ENCODE peak calls at places on chromosomes 3 and 15, in eight cellular contexts. M, N, D, L, I, C, Y and A are unnamed samples.

GRCh38 chr15:57060799-57061198 is 142.4 kb downstream of the TCF12 start:
- DNase-seq in I (peak), M (peak), C (no peak), D (no peak), Y (peak), N (no peak), L (peak), A (peak)

GRCh38 chr3:129310111-129310601 is 31.5 kb downstream of the HMCES start:
- DNase-seq in L (no peak), D (no peak), Y (peak), M (no peak), I (no peak), C (no peak), N (no peak), A (no peak)

GRCh38 chr15:59011262-59011947 is 23.9 kb downstream of the RNF111 start:
- DNase-seq in C (no peak), Y (no peak), N (no peak), D (no peak), M (no peak), I (no peak), L (no peak), A (no peak)

GRCh38 chr3:189103208-189103607 is 68.6 kb upstream of the TPRG1 start:
- DNase-seq in Y (peak), C (no peak), I (no peak), D (no peak), M (no peak), N (no peak), L (no peak), A (no peak)

GRCh38 chr15:42084465-42085235 is 9.7 kb downstream of the PLA2G4D start:
- DNase-seq in I (peak), Y (peak), M (peak), D (peak), C (peak), N (no peak), L (peak), A (peak)

GRCh38 chr3:107441617-107442016 is 64.4 kb downstream of the CCDC54 start:
- DNase-seq in Y (no peak), L (no peak), N (no peak), C (no peak), I (peak), D (no peak), M (no peak), A (peak)

GRCh38 chr15:90079619-90080559 is 22.4 kb downstream of the IDH2 start:
- DNase-seq in L (no peak), C (no peak), N (no peak), Y (no peak), D (no peak), I (no peak), M (no peak), A (no peak)

GRCh38 chr3:177777699-177778098 is 580.4 kb upstream of the TBL1XR1 start:
- DNase-seq in I (peak), L (peak), N (no peak), Y (peak), D (no peak), C (peak), M (peak), A (peak)

GRCh38 chr3:94593531-94594150 is 530.8 kb downstream of the NSUN3 start:
- DNase-seq in N (no peak), D (no peak), M (no peak), Y (no peak), C (no peak), I (no peak), L (no peak), A (no peak)

GRCh38 chr15:70152070-70152480 is 54.4 kb upstream of the TLE3 start:
- DNase-seq in C (no peak), M (no peak), D (no peak), L (no peak), Y (peak), N (no peak), I (peak), A (peak)

GRCh38 chr15:51163843-51164242 is 69.1 kb upstream of the TNFAIP8L3 start:
- DNase-seq in N (no peak), L (no peak), D (no peak), M (no peak), C (no peak), I (no peak), Y (no peak), A (no peak)

GRCh38 chr3:42191443-42191747 is 74.6 kb downstream of the CCK start:
- DNase-seq in Y (no peak), N (no peak), M (no peak), L (no peak), I (no peak), D (peak), C (no peak), A (no peak)
- TF ChIP-seq CTCF in Y (no peak), N (no peak), M (peak), L (no peak), I (no peak), D (peak), C (no peak), A (no peak)

GRCh38 chr15:99511529-99511864 is 54.3 kb upstream of the MEF2A start:
- DNase-seq in D (no peak), N (no peak), I (peak), Y (no peak), M (no peak), L (peak), C (no peak), A (peak)
- H3K4me3 ChIP-seq in D (no peak), N (no peak), I (no peak), Y (no peak), M (no peak), L (peak), C (no peak), A (no peak)

GRCh38 chr3:169573129-169573528 is 90.4 kb downstream of the MECOM start:
- DNase-seq in L (no peak), C (no peak), I (peak), D (no peak), Y (no peak), N (no peak), M (no peak), A (no peak)
- TF ChIP-seq CTCF in L (peak), C (no peak), I (peak), D (peak), Y (no peak), N (no peak), M (peak), A (peak)

DNA sequence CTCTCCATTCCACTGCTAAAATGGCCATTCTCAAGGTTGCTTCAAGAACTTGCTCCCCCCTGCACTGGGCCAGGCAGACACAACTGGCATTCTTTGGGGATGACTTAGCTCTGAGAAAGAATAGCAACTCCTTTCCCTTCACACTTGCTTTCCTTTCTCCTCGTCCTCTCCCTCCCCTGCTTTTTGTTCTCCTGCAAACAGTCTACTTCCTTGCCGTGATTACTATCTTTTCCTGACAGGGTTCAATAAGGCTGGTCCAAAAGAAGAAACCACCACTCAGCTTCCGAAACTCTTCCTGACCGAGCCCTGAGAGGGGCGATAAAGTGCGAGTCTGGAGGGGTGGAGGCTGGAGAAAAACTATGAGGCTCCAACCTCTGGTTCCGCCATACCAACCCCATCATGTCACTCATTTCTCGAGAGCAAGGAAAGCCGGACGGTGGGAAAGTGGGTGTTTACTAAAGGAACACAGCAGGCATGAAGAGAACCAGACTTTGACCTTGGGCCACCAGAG is 5.0 kb downstream of the AMOTL2 start:
- DNase-seq in L (peak), N (peak), M (no peak), D (peak), I (peak), C (no peak), Y (no peak), A (peak)
- H3K4me3 ChIP-seq in L (peak), N (no peak), M (no peak), D (no peak), I (no peak), C (no peak), Y (no peak), A (no peak)